ENCODE peak calls at places on chromosomes 4 and X, in seven cellular contexts. One of them, this sample, is unnamed.

GRCh38 chr4:41509411-41510008 is 28.4 kb upstream of the LIMCH1 start:
- DNase-seq in cardiac muscle cell: no peak
- DNase-seq in activated CD4-positive, CD25-positive, alpha-beta regulatory T cell treated with anti-CD3 and anti-CD28 coated beads, Interleukin-2, amount 50 U/mL, for 72 hours: no peak
- DNase-seq in hippocampal formation: peak
- DNase-seq in HTR-8/SVneo: no peak
- DNase-seq in HAP-1: no peak
- DNase-seq in left ventricle myocardium superior: peak
- DNase-seq in this sample: no peak

GRCh38 chr4:75432683-75433082 is 81.5 kb downstream of the RCHY1 start:
- DNase-seq in hippocampal formation: no peak
- DNase-seq in HAP-1: peak
- DNase-seq in cardiac muscle cell: peak
- DNase-seq in left ventricle myocardium superior: no peak
- DNase-seq in activated CD4-positive, CD25-positive, alpha-beta regulatory T cell treated with anti-CD3 and anti-CD28 coated beads, Interleukin-2, amount 50 U/mL, for 72 hours: no peak
- DNase-seq in HTR-8/SVneo: peak
- DNase-seq in this sample: peak

GRCh38 chr4:102578819-102579218 is 77.7 kb downstream of the NFKB1 start:
- DNase-seq in left ventricle myocardium superior: no peak
- DNase-seq in hippocampal formation: no peak
- DNase-seq in HAP-1: no peak
- DNase-seq in HTR-8/SVneo: no peak
- DNase-seq in activated CD4-positive, CD25-positive, alpha-beta regulatory T cell treated with anti-CD3 and anti-CD28 coated beads, Interleukin-2, amount 50 U/mL, for 72 hours: no peak
- DNase-seq in cardiac muscle cell: no peak
- DNase-seq in this sample: no peak

GRCh38 chr4:1365271-1366178 is 18.5 kb downstream of the UVSSA start:
- DNase-seq in HAP-1: no peak
- DNase-seq in activated CD4-positive, CD25-positive, alpha-beta regulatory T cell treated with anti-CD3 and anti-CD28 coated beads, Interleukin-2, amount 50 U/mL, for 72 hours: no peak
- DNase-seq in cardiac muscle cell: no peak
- DNase-seq in HTR-8/SVneo: no peak
- DNase-seq in left ventricle myocardium superior: peak
- DNase-seq in hippocampal formation: no peak
- DNase-seq in this sample: no peak

GRCh38 chrX:39689374-39690104 is 408.2 kb downstream of the BCOR start:
- DNase-seq in left ventricle myocardium superior: no peak
- DNase-seq in activated CD4-positive, CD25-positive, alpha-beta regulatory T cell treated with anti-CD3 and anti-CD28 coated beads, Interleukin-2, amount 50 U/mL, for 72 hours: no peak
- DNase-seq in HAP-1: no peak
- DNase-seq in HTR-8/SVneo: no peak
- DNase-seq in cardiac muscle cell: no peak
- DNase-seq in hippocampal formation: no peak
- DNase-seq in this sample: no peak

GRCh38 chr4:1716065-1716945 is 4.2 kb upstream of the SLBP start:
- DNase-seq in left ventricle myocardium superior: no peak
- DNase-seq in cardiac muscle cell: no peak
- DNase-seq in hippocampal formation: no peak
- DNase-seq in HTR-8/SVneo: no peak
- DNase-seq in HAP-1: no peak
- DNase-seq in activated CD4-positive, CD25-positive, alpha-beta regulatory T cell treated with anti-CD3 and anti-CD28 coated beads, Interleukin-2, amount 50 U/mL, for 72 hours: no peak
- DNase-seq in this sample: no peak

GRCh38 chr4:55819634-55820033 is at the start of gene EXOC1L:
- DNase-seq in hippocampal formation: no peak
- DNase-seq in HTR-8/SVneo: no peak
- DNase-seq in HAP-1: peak
- DNase-seq in activated CD4-positive, CD25-positive, alpha-beta regulatory T cell treated with anti-CD3 and anti-CD28 coated beads, Interleukin-2, amount 50 U/mL, for 72 hours: no peak
- DNase-seq in left ventricle myocardium superior: no peak
- DNase-seq in cardiac muscle cell: peak
- DNase-seq in this sample: no peak

GRCh38 chr4:163404570-163404969 is 60.9 kb downstream of the NPY5R start:
- DNase-seq in HTR-8/SVneo: no peak
- DNase-seq in activated CD4-positive, CD25-positive, alpha-beta regulatory T cell treated with anti-CD3 and anti-CD28 coated beads, Interleukin-2, amount 50 U/mL, for 72 hours: no peak
- DNase-seq in left ventricle myocardium superior: no peak
- DNase-seq in HAP-1: no peak
- DNase-seq in cardiac muscle cell: peak
- DNase-seq in hippocampal formation: no peak
- DNase-seq in this sample: no peak

GRCh38 chr4:155559915-155560314 is 106.7 kb upstream of the GUCY1A1 start:
- DNase-seq in HAP-1: no peak
- DNase-seq in left ventricle myocardium superior: no peak
- DNase-seq in hippocampal formation: no peak
- DNase-seq in cardiac muscle cell: peak
- DNase-seq in HTR-8/SVneo: no peak
- DNase-seq in activated CD4-positive, CD25-positive, alpha-beta regulatory T cell treated with anti-CD3 and anti-CD28 coated beads, Interleukin-2, amount 50 U/mL, for 72 hours: no peak
- DNase-seq in this sample: no peak

GRCh38 chrX:107708762-107709161 is 66.8 kb downstream of the TSC22D3 start:
- DNase-seq in left ventricle myocardium superior: no peak
- DNase-seq in HAP-1: no peak
- DNase-seq in cardiac muscle cell: no peak
- DNase-seq in HTR-8/SVneo: no peak
- DNase-seq in hippocampal formation: no peak
- DNase-seq in activated CD4-positive, CD25-positive, alpha-beta regulatory T cell treated with anti-CD3 and anti-CD28 coated beads, Interleukin-2, amount 50 U/mL, for 72 hours: no peak
- DNase-seq in this sample: no peak

GRCh38 chr4:3465698-3466671 is 2.9 kb downstream of the DOK7 start:
- DNase-seq in HAP-1: no peak
- DNase-seq in HTR-8/SVneo: no peak
- DNase-seq in left ventricle myocardium superior: peak
- DNase-seq in cardiac muscle cell: no peak
- DNase-seq in activated CD4-positive, CD25-positive, alpha-beta regulatory T cell treated with anti-CD3 and anti-CD28 coated beads, Interleukin-2, amount 50 U/mL, for 72 hours: no peak
- DNase-seq in hippocampal formation: no peak
- DNase-seq in this sample: no peak

GRCh38 chrX:154718607-154719006 is 32.3 kb downstream of the GAB3 start:
- DNase-seq in cardiac muscle cell: no peak
- DNase-seq in hippocampal formation: no peak
- DNase-seq in HAP-1: no peak
- DNase-seq in left ventricle myocardium superior: no peak
- DNase-seq in HTR-8/SVneo: no peak
- DNase-seq in activated CD4-positive, CD25-positive, alpha-beta regulatory T cell treated with anti-CD3 and anti-CD28 coated beads, Interleukin-2, amount 50 U/mL, for 72 hours: no peak
- DNase-seq in this sample: no peak

GRCh38 chr4:99572527-99573240 is 1.9 kb upstream of the MTTP start:
- DNase-seq in activated CD4-positive, CD25-positive, alpha-beta regulatory T cell treated with anti-CD3 and anti-CD28 coated beads, Interleukin-2, amount 50 U/mL, for 72 hours: no peak
- DNase-seq in HAP-1: no peak
- DNase-seq in hippocampal formation: no peak
- DNase-seq in left ventricle myocardium superior: no peak
- DNase-seq in cardiac muscle cell: no peak
- DNase-seq in HTR-8/SVneo: no peak
- DNase-seq in this sample: no peak

GRCh38 chr4:173223743-173224142 is 55.1 kb downstream of the GALNT7 start:
- DNase-seq in left ventricle myocardium superior: no peak
- DNase-seq in activated CD4-positive, CD25-positive, alpha-beta regulatory T cell treated with anti-CD3 and anti-CD28 coated beads, Interleukin-2, amount 50 U/mL, for 72 hours: no peak
- DNase-seq in HAP-1: no peak
- DNase-seq in cardiac muscle cell: no peak
- DNase-seq in hippocampal formation: no peak
- DNase-seq in HTR-8/SVneo: no peak
- DNase-seq in this sample: no peak

GRCh38 chrX:45230410-45230809 is 29.7 kb upstream of the DIPK2B start:
- DNase-seq in left ventricle myocardium superior: no peak
- DNase-seq in HAP-1: no peak
- DNase-seq in activated CD4-positive, CD25-positive, alpha-beta regulatory T cell treated with anti-CD3 and anti-CD28 coated beads, Interleukin-2, amount 50 U/mL, for 72 hours: no peak
- DNase-seq in hippocampal formation: no peak
- DNase-seq in cardiac muscle cell: no peak
- DNase-seq in HTR-8/SVneo: no peak
- DNase-seq in this sample: no peak

GRCh38 chr4:114547340-114548134 is 51.1 kb upstream of the UGT8 start:
- DNase-seq in cardiac muscle cell: no peak
- DNase-seq in left ventricle myocardium superior: no peak
- DNase-seq in HAP-1: no peak
- DNase-seq in activated CD4-positive, CD25-positive, alpha-beta regulatory T cell treated with anti-CD3 and anti-CD28 coated beads, Interleukin-2, amount 50 U/mL, for 72 hours: no peak
- DNase-seq in HTR-8/SVneo: no peak
- DNase-seq in hippocampal formation: no peak
- DNase-seq in this sample: no peak

GRCh38 chr4:101527186-101527585 is 179.9 kb upstream of the PPP3CA start:
- DNase-seq in hippocampal formation: no peak
- DNase-seq in activated CD4-positive, CD25-positive, alpha-beta regulatory T cell treated with anti-CD3 and anti-CD28 coated beads, Interleukin-2, amount 50 U/mL, for 72 hours: peak
- DNase-seq in HAP-1: no peak
- DNase-seq in left ventricle myocardium superior: no peak
- DNase-seq in HTR-8/SVneo: no peak
- DNase-seq in cardiac muscle cell: no peak
- DNase-seq in this sample: no peak

GRCh38 chrX:49192722-49193328 is 6.7 kb upstream of the PRICKLE3 start:
- DNase-seq in left ventricle myocardium superior: no peak
- DNase-seq in activated CD4-positive, CD25-positive, alpha-beta regulatory T cell treated with anti-CD3 and anti-CD28 coated beads, Interleukin-2, amount 50 U/mL, for 72 hours: no peak
- DNase-seq in HAP-1: peak
- DNase-seq in cardiac muscle cell: peak
- DNase-seq in HTR-8/SVneo: no peak
- DNase-seq in hippocampal formation: no peak
- DNase-seq in this sample: no peak

GRCh38 chr4:85842540-85842939 is 367.6 kb downstream of the ARHGAP24 start:
- DNase-seq in left ventricle myocardium superior: no peak
- DNase-seq in activated CD4-positive, CD25-positive, alpha-beta regulatory T cell treated with anti-CD3 and anti-CD28 coated beads, Interleukin-2, amount 50 U/mL, for 72 hours: no peak
- DNase-seq in HAP-1: no peak
- DNase-seq in cardiac muscle cell: peak
- DNase-seq in HTR-8/SVneo: no peak
- DNase-seq in hippocampal formation: peak
- DNase-seq in this sample: no peak

GRCh38 chrX:136733613-136734012 is 47.1 kb downstream of the ARHGEF6 start:
- DNase-seq in HTR-8/SVneo: no peak
- DNase-seq in HAP-1: no peak
- DNase-seq in hippocampal formation: no peak
- DNase-seq in left ventricle myocardium superior: no peak
- DNase-seq in activated CD4-positive, CD25-positive, alpha-beta regulatory T cell treated with anti-CD3 and anti-CD28 coated beads, Interleukin-2, amount 50 U/mL, for 72 hours: no peak
- DNase-seq in cardiac muscle cell: no peak
- DNase-seq in this sample: no peak

GRCh38 chrX:123588723-123589122 is 144.1 kb downstream of the THOC2 start:
- DNase-seq in HAP-1: no peak
- DNase-seq in left ventricle myocardium superior: no peak
- DNase-seq in activated CD4-positive, CD25-positive, alpha-beta regulatory T cell treated with anti-CD3 and anti-CD28 coated beads, Interleukin-2, amount 50 U/mL, for 72 hours: no peak
- DNase-seq in hippocampal formation: no peak
- DNase-seq in HTR-8/SVneo: no peak
- DNase-seq in cardiac muscle cell: no peak
- DNase-seq in this sample: no peak

GRCh38 chr4:5839751-5840674 is 52.9 kb downstream of the CRMP1 start:
- DNase-seq in hippocampal formation: no peak
- DNase-seq in cardiac muscle cell: peak
- DNase-seq in left ventricle myocardium superior: peak
- DNase-seq in activated CD4-positive, CD25-positive, alpha-beta regulatory T cell treated with anti-CD3 and anti-CD28 coated beads, Interleukin-2, amount 50 U/mL, for 72 hours: no peak
- DNase-seq in HAP-1: no peak
- DNase-seq in HTR-8/SVneo: no peak
- DNase-seq in this sample: no peak

GRCh38 chrX:30593435-30594200 is 16.1 kb upstream of the TASL start:
- DNase-seq in HTR-8/SVneo: no peak
- DNase-seq in cardiac muscle cell: no peak
- DNase-seq in left ventricle myocardium superior: no peak
- DNase-seq in activated CD4-positive, CD25-positive, alpha-beta regulatory T cell treated with anti-CD3 and anti-CD28 coated beads, Interleukin-2, amount 50 U/mL, for 72 hours: no peak
- DNase-seq in HAP-1: no peak
- DNase-seq in hippocampal formation: no peak
- DNase-seq in this sample: peak

GRCh38 chrX:107272431-107272921 is 66.1 kb downstream of the DNAAF6 start:
- DNase-seq in cardiac muscle cell: no peak
- DNase-seq in hippocampal formation: no peak
- DNase-seq in activated CD4-positive, CD25-positive, alpha-beta regulatory T cell treated with anti-CD3 and anti-CD28 coated beads, Interleukin-2, amount 50 U/mL, for 72 hours: no peak
- DNase-seq in HTR-8/SVneo: no peak
- DNase-seq in left ventricle myocardium superior: peak
- DNase-seq in HAP-1: no peak
- DNase-seq in this sample: no peak

GRCh38 chr4:771464-771863 is 54.5 kb downstream of the CPLX1 start:
- DNase-seq in activated CD4-positive, CD25-positive, alpha-beta regulatory T cell treated with anti-CD3 and anti-CD28 coated beads, Interleukin-2, amount 50 U/mL, for 72 hours: no peak
- DNase-seq in HAP-1: no peak
- DNase-seq in hippocampal formation: no peak
- DNase-seq in left ventricle myocardium superior: peak
- DNase-seq in cardiac muscle cell: no peak
- DNase-seq in HTR-8/SVneo: no peak
- DNase-seq in this sample: no peak

GRCh38 chrX:149707147-149707901 is 4.5 kb upstream of the MAGEA11 start:
- DNase-seq in cardiac muscle cell: no peak
- DNase-seq in HAP-1: no peak
- DNase-seq in left ventricle myocardium superior: no peak
- DNase-seq in activated CD4-positive, CD25-positive, alpha-beta regulatory T cell treated with anti-CD3 and anti-CD28 coated beads, Interleukin-2, amount 50 U/mL, for 72 hours: no peak
- DNase-seq in hippocampal formation: no peak
- DNase-seq in HTR-8/SVneo: no peak
- DNase-seq in this sample: no peak

GRCh38 chr4:181854142-181854541 is 389.1 kb upstream of the TENM3 start:
- DNase-seq in hippocampal formation: no peak
- DNase-seq in activated CD4-positive, CD25-positive, alpha-beta regulatory T cell treated with anti-CD3 and anti-CD28 coated beads, Interleukin-2, amount 50 U/mL, for 72 hours: no peak
- DNase-seq in left ventricle myocardium superior: no peak
- DNase-seq in HTR-8/SVneo: no peak
- DNase-seq in cardiac muscle cell: no peak
- DNase-seq in HAP-1: no peak
- DNase-seq in this sample: no peak

GRCh38 chrX:13742397-13743176 is 8.0 kb downstream of the OFD1 start:
- DNase-seq in left ventricle myocardium superior: no peak
- DNase-seq in hippocampal formation: no peak
- DNase-seq in activated CD4-positive, CD25-positive, alpha-beta regulatory T cell treated with anti-CD3 and anti-CD28 coated beads, Interleukin-2, amount 50 U/mL, for 72 hours: no peak
- DNase-seq in cardiac muscle cell: peak
- DNase-seq in HTR-8/SVneo: no peak
- DNase-seq in HAP-1: no peak
- DNase-seq in this sample: no peak

GRCh38 chr4:156294577-156294976 is 340.9 kb upstream of the CTSO start:
- DNase-seq in hippocampal formation: no peak
- DNase-seq in HAP-1: peak
- DNase-seq in left ventricle myocardium superior: no peak
- DNase-seq in activated CD4-positive, CD25-positive, alpha-beta regulatory T cell treated with anti-CD3 and anti-CD28 coated beads, Interleukin-2, amount 50 U/mL, for 72 hours: no peak
- DNase-seq in cardiac muscle cell: peak
- DNase-seq in HTR-8/SVneo: peak
- DNase-seq in this sample: peak

GRCh38 chr4:168815373-168816345 is 194.4 kb downstream of the CBR4 start:
- DNase-seq in left ventricle myocardium superior: no peak
- DNase-seq in cardiac muscle cell: peak
- DNase-seq in activated CD4-positive, CD25-positive, alpha-beta regulatory T cell treated with anti-CD3 and anti-CD28 coated beads, Interleukin-2, amount 50 U/mL, for 72 hours: no peak
- DNase-seq in HAP-1: peak
- DNase-seq in HTR-8/SVneo: no peak
- DNase-seq in hippocampal formation: no peak
- DNase-seq in this sample: no peak

GRCh38 chrX:97398030-97398551 is 514.4 kb downstream of the RPA4 start:
- DNase-seq in left ventricle myocardium superior: no peak
- DNase-seq in hippocampal formation: no peak
- DNase-seq in cardiac muscle cell: peak
- DNase-seq in HAP-1: no peak
- DNase-seq in HTR-8/SVneo: no peak
- DNase-seq in activated CD4-positive, CD25-positive, alpha-beta regulatory T cell treated with anti-CD3 and anti-CD28 coated beads, Interleukin-2, amount 50 U/mL, for 72 hours: no peak
- DNase-seq in this sample: no peak

GRCh38 chrX:45385767-45386166 is 185.1 kb upstream of the DIPK2B start:
- DNase-seq in cardiac muscle cell: no peak
- DNase-seq in activated CD4-positive, CD25-positive, alpha-beta regulatory T cell treated with anti-CD3 and anti-CD28 coated beads, Interleukin-2, amount 50 U/mL, for 72 hours: no peak
- DNase-seq in HAP-1: no peak
- DNase-seq in hippocampal formation: no peak
- DNase-seq in HTR-8/SVneo: no peak
- DNase-seq in left ventricle myocardium superior: no peak
- DNase-seq in this sample: no peak

GRCh38 chr4:129583868-129584267 is 487.9 kb downstream of the C4orf33 start:
- DNase-seq in hippocampal formation: no peak
- DNase-seq in HAP-1: no peak
- DNase-seq in activated CD4-positive, CD25-positive, alpha-beta regulatory T cell treated with anti-CD3 and anti-CD28 coated beads, Interleukin-2, amount 50 U/mL, for 72 hours: no peak
- DNase-seq in left ventricle myocardium superior: no peak
- DNase-seq in HTR-8/SVneo: no peak
- DNase-seq in cardiac muscle cell: peak
- DNase-seq in this sample: no peak

GRCh38 chrX:153697924-153698865 is 10.5 kb downstream of the SLC6A8 start:
- DNase-seq in cardiac muscle cell: no peak
- DNase-seq in hippocampal formation: no peak
- DNase-seq in HTR-8/SVneo: no peak
- DNase-seq in HAP-1: no peak
- DNase-seq in left ventricle myocardium superior: no peak
- DNase-seq in activated CD4-positive, CD25-positive, alpha-beta regulatory T cell treated with anti-CD3 and anti-CD28 coated beads, Interleukin-2, amount 50 U/mL, for 72 hours: no peak
- DNase-seq in this sample: no peak

GRCh38 chr4:139920552-139920951 is 233.4 kb downstream of the MAML3 start:
- DNase-seq in HAP-1: no peak
- DNase-seq in HTR-8/SVneo: no peak
- DNase-seq in hippocampal formation: no peak
- DNase-seq in cardiac muscle cell: no peak
- DNase-seq in activated CD4-positive, CD25-positive, alpha-beta regulatory T cell treated with anti-CD3 and anti-CD28 coated beads, Interleukin-2, amount 50 U/mL, for 72 hours: no peak
- DNase-seq in left ventricle myocardium superior: peak
- DNase-seq in this sample: no peak

GRCh38 chr4:108449139-108449538 is 171.2 kb upstream of the RPL34 start:
- DNase-seq in left ventricle myocardium superior: no peak
- DNase-seq in hippocampal formation: no peak
- DNase-seq in HAP-1: no peak
- DNase-seq in cardiac muscle cell: no peak
- DNase-seq in activated CD4-positive, CD25-positive, alpha-beta regulatory T cell treated with anti-CD3 and anti-CD28 coated beads, Interleukin-2, amount 50 U/mL, for 72 hours: no peak
- DNase-seq in HTR-8/SVneo: no peak
- DNase-seq in this sample: no peak

GRCh38 chr4:76200771-76201224 is 12.8 kb downstream of the SCARB2 start:
- DNase-seq in HTR-8/SVneo: no peak
- DNase-seq in left ventricle myocardium superior: no peak
- DNase-seq in HAP-1: no peak
- DNase-seq in activated CD4-positive, CD25-positive, alpha-beta regulatory T cell treated with anti-CD3 and anti-CD28 coated beads, Interleukin-2, amount 50 U/mL, for 72 hours: no peak
- DNase-seq in hippocampal formation: no peak
- DNase-seq in cardiac muscle cell: no peak
- DNase-seq in this sample: no peak

GRCh38 chrX:103157511-103158316 is 57.2 kb upstream of the BEX4 start:
- DNase-seq in HTR-8/SVneo: no peak
- DNase-seq in hippocampal formation: peak
- DNase-seq in left ventricle myocardium superior: no peak
- DNase-seq in HAP-1: peak
- DNase-seq in activated CD4-positive, CD25-positive, alpha-beta regulatory T cell treated with anti-CD3 and anti-CD28 coated beads, Interleukin-2, amount 50 U/mL, for 72 hours: no peak
- DNase-seq in cardiac muscle cell: peak
- DNase-seq in this sample: no peak